ENCODE peak calls at places on chromosomes 2 and 18, in five cellular contexts. C, N, Y, I and Q are unnamed samples.

GRCh38 chr18:63161728-63162195 is 157.8 kb downstream of the BCL2 start:
- DNase-seq in C (peak), N (peak), Y (peak), I (peak), Q (no peak)

GRCh38 chr18:71471963-71472725 is 1072.0 kb downstream of the CBLN2 start:
- DNase-seq in C (no peak), N (no peak), Y (no peak), I (no peak), Q (no peak)

GRCh38 chr2:85997016-85997970 is 108.4 kb downstream of the POLR1A start:
- DNase-seq in C (peak), N (no peak), Y (no peak), I (no peak), Q (peak)

GRCh38 chr2:175437167-175437566 is 255.7 kb upstream of the ATP5MC3 start:
- DNase-seq in C (no peak), N (no peak), Y (no peak), I (no peak), Q (no peak)

GRCh38 chr2:101828267-101829017 is 130.9 kb downstream of the MAP4K4 start:
- DNase-seq in C (peak), N (peak), Y (peak), I (no peak), Q (no peak)

GRCh38 chr2:10045561-10046355 is 2.4 kb downstream of the KLF11 start:
- DNase-seq in C (no peak), N (no peak), Y (no peak), I (no peak), Q (no peak)

GRCh38 chr2:64359892-64360657 is 93.9 kb upstream of the LGALSL start:
- DNase-seq in C (peak), N (no peak), Y (no peak), I (peak), Q (peak)

GRCh38 chr2:51722311-51722710 is 690.4 kb upstream of the NRXN1 start:
- DNase-seq in C (peak), N (no peak), Y (no peak), I (no peak), Q (no peak)

GRCh38 chr2:275457-275856 is 10.7 kb downstream of the ACP1 start:
- DNase-seq in C (no peak), N (no peak), Y (no peak), I (no peak), Q (no peak)

GRCh38 chr2:20443276-20443920 is 3.5 kb upstream of the RHOB start:
- DNase-seq in C (peak), N (no peak), Y (no peak), I (no peak), Q (peak)

GRCh38 chr2:65279756-65280155 is 52.1 kb downstream of the ACTR2 start:
- DNase-seq in C (no peak), N (no peak), Y (no peak), I (no peak), Q (no peak)

GRCh38 chr18:28637897-28638296 is 461.0 kb upstream of the CDH2 start:
- DNase-seq in C (peak), N (no peak), Y (no peak), I (no peak), Q (no peak)

GRCh38 chr18:39591647-39592046 is 2026.0 kb upstream of the CELF4 start:
- DNase-seq in C (no peak), N (no peak), Y (no peak), I (no peak), Q (no peak)